ENCODE peak calls at places on chromosomes 12 and 14, in five cellular contexts. L, F, R, V and Y are unnamed samples.

GRCh38 chr14:30958555-30959407 is 66.7 kb upstream of the AP4S1 start:
- DNase-seq in V (no peak), L (no peak), R (no peak), F (no peak), Y (no peak)

GRCh38 chr14:88562831-88563686 is at the start of gene ZC3H14:
- DNase-seq in L (peak; percentile 87), F (peak; percentile 58), R (peak; percentile 84), V (peak; percentile 68), Y (peak; percentile 77)

GRCh38 chr14:98893675-98894074 is 378.3 kb downstream of the BCL11B start:
- DNase-seq in F (no peak), L (no peak), R (no peak), V (no peak), Y (no peak)

GRCh38 chr14:54776361-54777001 is 126.1 kb downstream of the GCH1 start:
- DNase-seq in F (peak; percentile 20), R (peak; percentile 6), V (peak; percentile 60), L (peak; percentile 56), Y (no peak)

GRCh38 chr12:79615596-79616560 is 74.9 kb downstream of the PAWR start:
- DNase-seq in V (no peak), L (no peak), R (no peak), F (no peak), Y (no peak)

GRCh38 chr12:95548539-95549391 is 2.5 kb downstream of the USP44 start:
- DNase-seq in L (no peak), V (no peak), R (peak; percentile 58), F (peak; percentile 43), Y (no peak)

GRCh38 chr12:75951399-75952228 is 80.0 kb downstream of the PHLDA1 start:
- DNase-seq in L (peak; percentile 40), R (no peak), F (no peak), V (no peak), Y (no peak)

GRCh38 chr14:36520601-36521525 is 831 bp upstream of the NKX2-1 start:
- DNase-seq in F (no peak), L (no peak), R (no peak), V (no peak), Y (peak; percentile 83)

GRCh38 chr14:55556929-55557623 is 22.9 kb upstream of the KTN1 start:
- DNase-seq in L (peak; percentile 77), R (no peak), F (no peak), V (peak; percentile 95), Y (peak; percentile 37)

GRCh38 chr14:106657460-106657859 is 1131.1 kb downstream of the TMEM121 start:
- DNase-seq in V (no peak), L (no peak), R (peak; percentile 44), F (no peak), Y (no peak)

GRCh38 chr12:64819816-64820402 is 4.5 kb upstream of the TBC1D30 start:
- DNase-seq in R (no peak), L (no peak), F (no peak), V (no peak), Y (no peak)

GRCh38 chr12:25025951-25026490 is 77.1 kb upstream of the BCAT1 start:
- DNase-seq in V (no peak), F (no peak), R (no peak), L (no peak), Y (no peak)

GRCh38 chr14:100547633-100548294 is 39.5 kb downstream of the BEGAIN start:
- DNase-seq in F (peak; percentile 59), R (peak; percentile 28), V (no peak), L (peak; percentile 68), Y (peak; percentile 26)

GRCh38 chr12:6034596-6034995 is 89.5 kb upstream of the ANO2 start:
- DNase-seq in L (no peak), F (no peak), V (no peak), R (no peak), Y (no peak)

GRCh38 chr12:109758406-109759075 is 44.9 kb downstream of the FAM222A start:
- DNase-seq in F (no peak), R (no peak), V (no peak), L (no peak), Y (no peak)

GRCh38 chr12:5428332-5429221 is 3.3 kb upstream of the NTF3 start:
- DNase-seq in V (peak; percentile 39), R (no peak), L (peak; percentile 32), F (no peak), Y (peak; percentile 40)